ENCODE peak calls at places on chromosomes 2 and 18, in six cellular contexts. S is HCT116, N is GM12878, D is HepG2, G is K562, K is H1. O is an unnamed sample.

GRCh38 chr2:176650811-176651559 is 381.7 kb downstream of the MTX2 start:
- DNase-seq in S (no peak), N (no peak), D (no peak), G (no peak), K (no peak), O (no peak)

GRCh38 chr2:218727502-218728165 is 17.0 kb downstream of the TTLL4 start:
- DNase-seq in S (no peak), N (no peak), D (peak; percentile 66), G (no peak), K (no peak), O (no peak)

GRCh38 chr2:8576525-8577157 is 105.2 kb upstream of the ID2 start:
- DNase-seq in S (no peak), N (no peak), D (no peak), G (no peak), K (no peak), O (no peak)

GRCh38 chr2:11778923-11779757 is 32.7 kb downstream of the LPIN1 start:
- DNase-seq in S (peak; percentile 34), N (no peak), D (peak; percentile 62), G (peak; percentile 92), K (peak; percentile 95), O (peak; percentile 61)

GRCh38 chr2:166375736-166376487 is at the start of gene SCN9A:
- DNase-seq in S (no peak), N (no peak), D (peak; percentile 82), G (peak; percentile 90), K (peak; percentile 85), O (peak; percentile 78)

GRCh38 chr2:226690471-226691024 is 109.1 kb downstream of the IRS1 start:
- DNase-seq in S (no peak), N (no peak), D (no peak), G (no peak), K (no peak), O (no peak)

GRCh38 chr2:53751728-53752127 is 15.9 kb upstream of the CHAC2 start:
- DNase-seq in S (no peak), N (no peak), D (no peak), G (no peak), K (no peak), O (no peak)

GRCh38 chr2:85490861-85491763 is 47.9 kb upstream of the MAT2A start:
- DNase-seq in S (no peak), N (no peak), D (no peak), G (no peak), K (no peak), O (no peak)

GRCh38 chr2:167880415-167880814 is 367.0 kb downstream of the STK39 start:
- DNase-seq in S (no peak), N (no peak), D (no peak), G (no peak), K (no peak), O (no peak)

GRCh38 chr2:230929381-230930148 is 4.5 kb upstream of the GPR55 start:
- DNase-seq in S (no peak), N (no peak), D (no peak), G (no peak), K (no peak), O (no peak)

GRCh38 chr2:235803028-235803427 is 309.2 kb downstream of the AGAP1 start:
- DNase-seq in S (no peak), N (no peak), D (no peak), G (no peak), K (no peak), O (no peak)

GRCh38 chr18:78293940-78294401 is 685.6 kb upstream of the SALL3 start:
- DNase-seq in S (no peak), N (no peak), D (no peak), G (no peak), K (no peak), O (no peak)

GRCh38 chr2:25582079-25582830 is 91.1 kb downstream of the DTNB start:
- DNase-seq in S (no peak), N (no peak), D (no peak), G (no peak), K (no peak), O (no peak)

GRCh38 chr2:229375241-229375640 is 104.2 kb upstream of the PID1 start:
- DNase-seq in S (no peak), N (no peak), D (no peak), G (no peak), K (no peak), O (no peak)

GRCh38 chr2:229376866-229377265 is 105.8 kb upstream of the PID1 start:
- DNase-seq in S (no peak), N (no peak), D (no peak), G (no peak), K (no peak), O (no peak)

GRCh38 chr2:229370484-229370883 is 99.4 kb upstream of the PID1 start:
- DNase-seq in S (no peak), N (no peak), D (no peak), G (no peak), K (no peak), O (no peak)

GRCh38 chr2:229372207-229372606 is 101.1 kb upstream of the PID1 start:
- DNase-seq in S (no peak), N (no peak), D (no peak), G (no peak), K (no peak), O (no peak)
- TF ChIP-seq ZNF274 in S (no peak), N (no peak), D (no peak), G (no peak), K (no peak), O (no peak)

DNA sequence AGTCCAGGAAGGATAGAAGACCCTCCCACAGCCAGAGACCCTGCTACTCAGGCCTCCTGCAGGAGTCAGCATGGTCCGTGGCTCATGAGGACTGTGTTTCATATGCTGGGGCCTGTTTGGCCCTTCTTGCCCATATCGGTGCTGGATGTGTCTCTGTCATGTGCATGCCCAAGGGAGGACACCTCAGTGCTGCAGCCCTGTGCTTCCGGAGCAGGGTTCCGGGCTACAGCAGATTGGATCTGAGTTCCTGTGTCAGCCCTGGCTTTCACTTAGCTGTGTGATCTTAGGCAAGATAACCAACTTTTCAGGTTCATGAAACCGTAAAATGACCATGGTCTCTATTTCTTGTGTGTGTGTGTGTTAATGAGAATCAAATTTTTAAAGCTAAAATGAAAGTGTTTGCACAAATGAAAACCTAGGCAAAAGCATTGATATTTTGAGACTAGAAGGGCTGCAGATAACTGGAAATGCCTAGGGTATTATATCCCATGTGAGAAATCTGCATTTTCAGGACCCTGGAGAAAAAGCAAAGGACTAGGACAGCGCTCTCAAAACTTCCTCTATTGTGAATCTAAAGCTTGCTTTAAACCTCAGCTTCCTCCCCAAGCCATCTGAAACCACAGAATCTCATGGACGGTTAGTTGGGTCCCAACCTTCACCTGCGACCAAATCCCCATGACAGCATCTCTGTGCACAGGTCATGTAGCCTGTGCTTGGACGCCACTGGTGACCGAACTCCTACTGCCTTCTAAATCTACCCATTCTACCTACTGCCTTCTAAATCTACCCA is 58.8 kb upstream of the CAPN13 start:
- DNase-seq in S (no peak), N (no peak), D (no peak), G (no peak), K (no peak), O (no peak)
- TF ChIP-seq ZNF274 in S (no peak), N (no peak), D (no peak), G (no peak), K (no peak), O (no peak)

GRCh38 chr2:185807351-185807750 is 68.7 kb downstream of the FSIP2 start:
- DNase-seq in S (no peak), N (no peak), D (no peak), G (no peak), K (no peak), O (no peak)
- TF ChIP-seq ZNF274 in S (no peak), N (no peak), D (no peak), G (no peak), K (no peak), O (no peak)

GRCh38 chr18:63082661-63083531 is 236.7 kb downstream of the BCL2 start:
- DNase-seq in S (no peak), N (no peak), D (no peak), G (no peak), K (no peak), O (no peak)
- TF ChIP-seq ZNF274 in S (no peak), N (no peak), D (no peak), G (no peak), K (no peak), O (no peak)

GRCh38 chr2:216683846-216684245 is 11.5 kb downstream of the IGFBP5 start:
- DNase-seq in S (no peak), N (no peak), D (peak; percentile 61), G (no peak), K (no peak), O (no peak)
- TF ChIP-seq ZNF274 in S (no peak), N (no peak), D (no peak), G (no peak), K (no peak), O (no peak)

O was measured in NT2/D1.